ENCODE peak calls at places on chromosomes 1 and 21, in eight cellular contexts. H is HFF-Myc; M is CD8-positive, alpha-beta T cell; X is body of pancreas; Z is RWPE1; O is astrocyte of the spinal cord; T is BE2C; J is mesothelial cell of epicardium. F is an unnamed sample.

GRCh38 chr1:31509124-31510072 is 66.9 kb upstream of the TINAGL1 start:
- DNase-seq in T (no peak), M (peak; percentile 31), O (no peak), X (no peak), H (no peak), Z (no peak), J (no peak), F (no peak)

GRCh38 chr1:45802343-45803298 is 791 bp upstream of the MAST2 start:
- DNase-seq in H (peak; percentile 96), J (peak; percentile 39), Z (peak; percentile 88), T (peak; percentile 75), O (peak; percentile 97), M (no peak), X (peak; percentile 85), F (peak; percentile 16)

GRCh38 chr21:22871692-22872091 is 1873.5 kb downstream of the NCAM2 start:
- DNase-seq in O (no peak), Z (no peak), J (no peak), X (no peak), T (no peak), M (no peak), H (no peak), F (no peak)

GRCh38 chr1:153683853-153684252 is 5.4 kb downstream of the NPR1 start:
- DNase-seq in H (no peak), J (no peak), Z (no peak), T (no peak), O (no peak), X (no peak), M (no peak), F (no peak)

GRCh38 chr1:55773189-55773940 is 558.2 kb upstream of the USP24 start:
- DNase-seq in H (no peak), O (no peak), J (no peak), X (no peak), M (no peak), Z (no peak), T (no peak), F (no peak)

GRCh38 chr1:68141079-68141800 is 90.8 kb upstream of the DIRAS3 start:
- DNase-seq in J (peak; percentile 42), X (no peak), T (no peak), H (no peak), Z (no peak), M (no peak), O (peak; percentile 68), F (peak; percentile 22)

GRCh38 chr1:2575801-2576663 is 10.5 kb upstream of the PRXL2B start:
- DNase-seq in X (peak; percentile 60), H (no peak), J (no peak), T (no peak), Z (no peak), M (no peak), O (no peak), F (no peak)

GRCh38 chr1:96545935-96546656 is 175.5 kb upstream of the PTBP2 start:
- DNase-seq in H (no peak), J (no peak), X (no peak), O (no peak), Z (no peak), T (no peak), M (no peak), F (no peak)

GRCh38 chr1:210726621-210727020 is 397.9 kb downstream of the HHAT start:
- DNase-seq in T (no peak), H (peak; percentile 4), X (no peak), M (no peak), Z (peak; percentile 49), J (peak; percentile 61), O (peak; percentile 33), F (peak; percentile 44)

GRCh38 chr1:101436100-101436511 is 199.3 kb downstream of the S1PR1 start:
- DNase-seq in O (no peak), J (no peak), Z (no peak), H (no peak), T (no peak), M (no peak), X (no peak), F (no peak)
- TF ChIP-seq CTCF in O (no peak), J (no peak), Z (no peak), H (no peak), T (no peak), M (no peak), X (no peak), F (no peak)

GRCh38 chr1:76682152-76682551 is 185.1 kb upstream of the ST6GALNAC5 start:
- DNase-seq in X (no peak), J (no peak), H (no peak), T (no peak), M (no peak), O (no peak), Z (no peak), F (no peak)
- TF ChIP-seq CTCF in X (no peak), J (no peak), H (no peak), T (no peak), M (no peak), O (no peak), Z (no peak), F (no peak)

GRCh38 chr1:26161408-26162219 is 2.7 kb downstream of the FAM110D start:
- DNase-seq in X (peak; percentile 65), O (peak; percentile 33), Z (peak; percentile 27), T (peak; percentile 61), J (peak; percentile 71), M (no peak), H (no peak), F (peak; percentile 58)
- TF ChIP-seq CTCF in X (peak; percentile 28), O (peak; percentile 2), Z (peak; percentile 42), T (no peak), J (no peak), M (no peak), H (no peak), F (peak; percentile 51)

GRCh38 chr21:31538821-31539220 is 120.7 kb upstream of the SOD1 start:
- DNase-seq in O (no peak), T (no peak), J (peak; percentile 41), X (no peak), M (no peak), Z (no peak), H (no peak), F (no peak)

GRCh38 chr21:31543191-31543590 is 116.3 kb upstream of the SOD1 start:
- DNase-seq in Z (no peak), H (no peak), M (no peak), J (no peak), O (peak; percentile 93), T (no peak), X (no peak), F (no peak)

GRCh38 chr21:31536138-31536537 is 123.4 kb upstream of the SOD1 start:
- DNase-seq in T (no peak), X (no peak), Z (no peak), O (no peak), M (no peak), H (no peak), J (no peak), F (no peak)

GRCh38 chr21:31537872-31538576 is 121.5 kb upstream of the SOD1 start:
- DNase-seq in O (no peak), X (no peak), M (no peak), H (no peak), T (no peak), J (no peak), Z (no peak), F (peak; percentile 23)
- TF ChIP-seq CTCF in O (peak; percentile 21), X (no peak), M (no peak), H (peak; percentile 10), T (peak; percentile 45), J (peak; percentile 30), Z (no peak), F (peak; percentile 45)